ENCODE peak calls at places on chromosome 22, in ten cellular contexts. Z, Y, I, C, O, T, D, G, S and U are unnamed samples.

GRCh38 chr22:33018232-33018864 is 39.8 kb downstream of the SYN3 start:
- DNase-seq in Z (peak; percentile 61), Y (peak; percentile 76), I (no peak), C (no peak), O (peak; percentile 75), T (no peak), D (peak; percentile 84), G (peak; percentile 45), S (peak; percentile 67), U (peak; percentile 48)

GRCh38 chr22:24067587-24068376 is 56.7 kb downstream of the CABIN1 start:
- DNase-seq in Z (no peak), Y (no peak), I (no peak), C (no peak), O (no peak), T (peak; percentile 59), D (no peak), G (no peak), S (peak; percentile 59), U (no peak)

GRCh38 chr22:27139935-27140493 is 482.6 kb downstream of the MIAT start:
- DNase-seq in Z (no peak), Y (peak; percentile 81), I (no peak), C (no peak), O (peak; percentile 50), T (peak; percentile 62), D (no peak), G (peak; percentile 73), S (no peak), U (no peak)

GRCh38 chr22:31537019-31537535 is 40.7 kb downstream of the SFI1 start:
- DNase-seq in Z (no peak), Y (no peak), I (no peak), C (no peak), O (no peak), T (no peak), D (no peak), G (peak; percentile 29), S (no peak), U (peak; percentile 89)

GRCh38 chr22:50084570-50084969 is 656 bp downstream of the MLC1 start:
- DNase-seq in Z (no peak), Y (no peak), I (no peak), C (no peak), O (no peak), T (no peak), D (no peak), G (no peak), S (no peak), U (no peak)

GRCh38 chr22:30217698-30218565 is 28.6 kb downstream of the LIF start:
- DNase-seq in Z (no peak), Y (peak; percentile 51), I (no peak), C (no peak), O (no peak), T (no peak), D (no peak), G (no peak), S (no peak), U (no peak)

GRCh38 chr22:47001288-47001687 is 238.8 kb downstream of the TBC1D22A start:
- DNase-seq in Z (no peak), Y (no peak), I (no peak), C (no peak), O (no peak), T (no peak), D (no peak), G (no peak), S (no peak), U (peak; percentile 83)

GRCh38 chr22:32728291-32728690 is 73.2 kb upstream of the TIMP3 start:
- DNase-seq in Z (no peak), Y (no peak), I (no peak), C (no peak), O (no peak), T (no peak), D (no peak), G (no peak), S (no peak), U (peak; percentile 20)

GRCh38 chr22:22342697-22343602 is 98.4 kb downstream of the VPREB1 start:
- DNase-seq in Z (peak; percentile 81), Y (peak; percentile 23), I (peak; percentile 78), C (peak; percentile 42), O (peak; percentile 29), T (no peak), D (no peak), G (peak; percentile 12), S (peak; percentile 57), U (peak; percentile 82)

GRCh38 chr22:47301820-47302475 is 539.5 kb downstream of the TBC1D22A start:
- DNase-seq in Z (no peak), Y (no peak), I (no peak), C (no peak), O (no peak), T (peak; percentile 60), D (peak; percentile 56), G (no peak), S (no peak), U (no peak)

GRCh38 chr22:43561421-43562178 is 149.8 kb downstream of the MPPED1 start:
- DNase-seq in Z (no peak), Y (no peak), I (no peak), C (no peak), O (no peak), T (peak; percentile 77), D (no peak), G (no peak), S (no peak), U (no peak)

GRCh38 chr22:17576475-17576874 is 13.2 kb downstream of the SLC25A18 start:
- DNase-seq in Z (no peak), Y (peak; percentile 93), I (no peak), C (no peak), O (peak; percentile 47), T (no peak), D (no peak), G (no peak), S (no peak), U (no peak)

GRCh38 chr22:44801476-44801875 is 49.1 kb downstream of the ARHGAP8 start:
- DNase-seq in Z (no peak), Y (no peak), I (no peak), C (no peak), O (no peak), T (no peak), D (no peak), G (no peak), S (no peak), U (no peak)

GRCh38 chr22:20741634-20742581 is 32.0 kb upstream of the SERPIND1 start:
- DNase-seq in Z (peak; percentile 60), Y (peak; percentile 57), I (peak; percentile 60), C (peak; percentile 16), O (peak; percentile 59), T (no peak), D (no peak), G (peak; percentile 35), S (peak; percentile 59), U (peak; percentile 46)

GRCh38 chr22:21702700-21703683 is 32.6 kb downstream of the YPEL1 start:
- DNase-seq in Z (no peak), Y (no peak), I (no peak), C (no peak), O (no peak), T (no peak), D (no peak), G (no peak), S (no peak), U (no peak)

GRCh38 chr22:45240137-45240809 is 421 bp downstream of the KIAA0930 start:
- DNase-seq in Z (no peak), Y (no peak), I (no peak), C (peak; percentile 32), O (peak; percentile 35), T (no peak), D (no peak), G (peak; percentile 38), S (peak; percentile 43), U (peak; percentile 37)

GRCh38 chr22:49960967-49961600 is 512 bp downstream of the PIM3 start:
- DNase-seq in Z (peak; percentile 45), Y (no peak), I (peak; percentile 74), C (peak; percentile 24), O (no peak), T (peak; percentile 89), D (no peak), G (peak; percentile 71), S (no peak), U (peak; percentile 75)

GRCh38 chr22:38097557-38098409 is 12.7 kb downstream of the BAIAP2L2 start:
- DNase-seq in Z (no peak), Y (no peak), I (no peak), C (no peak), O (no peak), T (no peak), D (no peak), G (peak; percentile 16), S (no peak), U (peak; percentile 20)

GRCh38 chr22:42986115-42986514 is 28.8 kb downstream of the PACSIN2 start:
- DNase-seq in Z (no peak), Y (no peak), I (no peak), C (no peak), O (no peak), T (no peak), D (no peak), G (no peak), S (no peak), U (no peak)

GRCh38 chr22:20509344-20510047 is 2.1 kb downstream of the MED15 start:
- DNase-seq in Z (peak; percentile 59), Y (peak; percentile 91), I (no peak), C (peak; percentile 67), O (peak; percentile 84), T (no peak), D (no peak), G (peak; percentile 95), S (peak; percentile 73), U (peak; percentile 53)

GRCh38 chr22:35638408-35638807 is 9.8 kb upstream of the APOL6 start:
- DNase-seq in Z (no peak), Y (peak; percentile 95), I (no peak), C (no peak), O (peak; percentile 82), T (peak; percentile 92), D (peak; percentile 89), G (peak; percentile 70), S (no peak), U (no peak)

GRCh38 chr22:47294222-47294532 is 531.7 kb downstream of the TBC1D22A start:
- DNase-seq in Z (no peak), Y (peak; percentile 70), I (peak; percentile 9), C (no peak), O (peak; percentile 50), T (no peak), D (peak; percentile 63), G (no peak), S (no peak), U (no peak)

GRCh38 chr22:19051381-19051780 is 70.8 kb downstream of the DGCR2 start:
- DNase-seq in Z (no peak), Y (no peak), I (no peak), C (no peak), O (no peak), T (no peak), D (no peak), G (no peak), S (no peak), U (no peak)

GRCh38 chr22:39905686-39906085 is 4.8 kb downstream of the GRAP2 start:
- DNase-seq in Z (no peak), Y (no peak), I (no peak), C (no peak), O (no peak), T (no peak), D (no peak), G (no peak), S (no peak), U (no peak)

GRCh38 chr22:24810043-24810749 is 4.2 kb downstream of the SGSM1 start:
- DNase-seq in Z (no peak), Y (no peak), I (no peak), C (no peak), O (peak; percentile 23), T (no peak), D (no peak), G (no peak), S (no peak), U (no peak)

GRCh38 chr22:46596819-46597218 is 23.4 kb upstream of the GRAMD4 start:
- DNase-seq in Z (no peak), Y (no peak), I (no peak), C (no peak), O (no peak), T (no peak), D (no peak), G (no peak), S (no peak), U (no peak)

GRCh38 chr22:48653306-48653705 is 1174.4 kb downstream of the BRD1 start:
- DNase-seq in Z (no peak), Y (no peak), I (no peak), C (no peak), O (no peak), T (no peak), D (no peak), G (no peak), S (no peak), U (no peak)

GRCh38 chr22:48600681-48601080 is 1227.0 kb downstream of the BRD1 start:
- DNase-seq in Z (no peak), Y (no peak), I (no peak), C (no peak), O (no peak), T (no peak), D (no peak), G (no peak), S (no peak), U (no peak)